ENCODE peak calls at places on chromosomes 2 and 18, in four cellular contexts. G is colonic mucosa, P is lower lobe of right lung, F is cardiac fibroblast. W is an unnamed sample.

GRCh38 chr2:217743980-217744761 is 258.6 kb downstream of the TNS1 start:
- DNase-seq in G (no peak), P (no peak), F (no peak), W (no peak)

GRCh38 chr2:98036349-98037000 is 40.7 kb upstream of the TMEM131 start:
- DNase-seq in G (no peak), P (no peak), F (no peak), W (no peak)

GRCh38 chr18:53657257-53657656 is 567.2 kb downstream of the MBD2 start:
- DNase-seq in G (no peak), P (no peak), F (no peak), W (no peak)

GRCh38 chr2:112482309-112483046 is 522 bp downstream of the TTL start:
- DNase-seq in G (peak), P (peak), F (peak), W (peak)

GRCh38 chr2:197102202-197102601 is 175.7 kb upstream of the PGAP1 start:
- DNase-seq in G (no peak), P (no peak), F (peak), W (peak)

GRCh38 chr2:72676341-72677025 is 149.3 kb downstream of the EXOC6B start:
- DNase-seq in G (no peak), P (no peak), F (peak), W (peak)

GRCh38 chr2:122565364-122565763 is 809.9 kb downstream of the TSN start:
- DNase-seq in G (no peak), P (no peak), F (no peak), W (no peak)

GRCh38 chr18:75123113-75123512 is 85.8 kb downstream of the PTGR3 start:
- DNase-seq in G (no peak), P (no peak), F (no peak), W (no peak)

GRCh38 chr2:101617786-101618185 is 79.7 kb upstream of the MAP4K4 start:
- DNase-seq in G (no peak), P (no peak), F (no peak), W (peak)

GRCh38 chr2:143429932-143430331 is 300.7 kb downstream of the ARHGAP15 start:
- DNase-seq in G (no peak), P (no peak), F (peak), W (peak)

GRCh38 chr2:10159086-10159485 is 36.5 kb downstream of the RRM2 start:
- DNase-seq in G (no peak), P (no peak), F (no peak), W (no peak)

GRCh38 chr2:10160226-10160955 is 37.9 kb downstream of the RRM2 start:
- DNase-seq in G (no peak), P (no peak), F (no peak), W (no peak)

GRCh38 chr2:10159486-10160160 is 37.1 kb downstream of the RRM2 start:
- DNase-seq in G (no peak), P (no peak), F (no peak), W (no peak)

GRCh38 chr2:10158681-10159080 is 36.1 kb downstream of the RRM2 start:
- DNase-seq in G (no peak), P (no peak), F (no peak), W (no peak)

DNA sequence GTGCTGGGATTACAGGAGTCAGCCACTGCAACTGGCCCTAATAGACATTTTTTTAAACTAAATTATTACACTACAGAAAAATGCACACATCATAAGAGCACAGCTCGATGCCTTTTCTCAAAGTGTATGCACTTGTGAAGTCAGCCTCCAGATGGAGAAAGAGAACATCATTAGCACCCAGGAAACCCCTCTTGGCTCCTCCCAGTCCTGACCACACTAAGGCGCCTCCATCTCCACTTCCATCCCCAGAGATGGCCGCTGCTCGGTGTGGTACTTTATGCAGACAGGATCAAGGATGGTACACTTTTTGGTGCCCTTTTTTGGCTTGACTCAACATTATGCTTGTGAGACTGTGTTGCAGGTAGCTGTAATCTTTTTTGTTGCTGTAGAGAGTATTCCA is 34.8 kb downstream of the RRM2 start:
- DNase-seq in G (no peak), P (no peak), F (no peak), W (peak)
- TF ChIP-seq CTCF in G (no peak), P (no peak), F (no peak), W (peak)

GRCh38 chr2:230417436-230417835 is 1.4 kb downstream of the SP100 start:
- DNase-seq in G (no peak), P (no peak), F (no peak), W (no peak)
- H3K4me3 ChIP-seq in G (peak), P (peak), F (peak), W (peak)

GRCh38 chr2:145483854-145484253 is 963.9 kb upstream of the ZEB2 start:
- DNase-seq in G (no peak), P (no peak), F (no peak), W (no peak)

GRCh38 chr2:145481334-145481922 is 961.5 kb upstream of the ZEB2 start:
- DNase-seq in G (no peak), P (no peak), F (no peak), W (no peak)

GRCh38 chr2:145488571-145488970 is 968.7 kb upstream of the ZEB2 start:
- DNase-seq in G (no peak), P (no peak), F (no peak), W (no peak)

DNA sequence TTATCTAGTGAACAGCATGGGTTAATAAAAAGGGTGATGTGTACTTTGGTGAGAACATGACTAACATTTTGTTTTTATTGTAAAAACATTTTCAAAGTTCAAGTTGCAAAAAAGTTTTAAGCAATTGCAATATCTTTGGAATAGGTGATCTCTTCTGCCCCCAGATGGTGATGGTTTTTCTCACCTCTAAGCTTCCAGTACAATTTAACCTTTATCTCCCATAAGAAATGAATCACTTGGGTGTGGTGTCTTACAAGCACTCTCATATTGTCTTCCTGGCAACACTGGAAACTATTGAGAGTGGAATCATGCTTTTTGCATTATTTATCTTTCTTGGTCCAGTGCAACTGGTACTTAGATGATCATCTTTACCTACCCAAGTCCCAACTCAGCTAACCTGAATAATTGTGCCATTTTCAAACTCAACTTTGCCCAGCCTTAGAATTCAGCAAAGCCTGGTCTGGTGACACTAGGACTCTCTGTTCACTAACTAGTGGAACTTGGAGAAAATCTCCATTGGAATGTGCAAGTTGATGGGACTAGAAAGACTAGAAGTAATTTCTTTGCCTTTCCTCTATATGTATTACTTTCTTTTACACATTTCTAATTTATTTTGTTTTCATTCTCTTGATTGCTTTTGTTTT is 964.6 kb upstream of the ZEB2 start:
- DNase-seq in G (no peak), P (no peak), F (peak), W (peak)
- TF ChIP-seq CTCF in G (no peak), P (no peak), F (peak), W (peak)

DNA sequence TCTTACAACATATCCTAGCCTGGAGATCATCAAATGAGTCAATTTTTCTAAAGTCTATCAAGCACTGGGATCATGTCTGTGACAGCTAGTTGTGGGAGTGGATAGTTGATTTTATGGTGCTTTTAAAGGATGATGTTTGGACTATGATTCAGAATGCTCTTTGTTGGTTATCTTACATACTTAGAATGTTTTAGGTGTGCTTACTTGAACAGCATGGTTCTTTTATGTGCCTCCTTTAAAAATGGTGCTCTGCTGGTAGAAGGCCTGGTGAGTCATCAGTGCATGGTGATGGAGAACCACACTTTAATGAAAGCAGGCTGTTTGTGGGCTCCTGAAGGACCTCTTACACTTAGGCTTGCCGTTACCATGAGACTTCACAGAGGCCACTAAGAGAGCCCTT is 682.7 kb upstream of the FANCL start:
- DNase-seq in G (no peak), P (no peak), F (peak), W (peak)
- H3K4me3 ChIP-seq in G (no peak), P (no peak), F (no peak), W (no peak)

DNA sequence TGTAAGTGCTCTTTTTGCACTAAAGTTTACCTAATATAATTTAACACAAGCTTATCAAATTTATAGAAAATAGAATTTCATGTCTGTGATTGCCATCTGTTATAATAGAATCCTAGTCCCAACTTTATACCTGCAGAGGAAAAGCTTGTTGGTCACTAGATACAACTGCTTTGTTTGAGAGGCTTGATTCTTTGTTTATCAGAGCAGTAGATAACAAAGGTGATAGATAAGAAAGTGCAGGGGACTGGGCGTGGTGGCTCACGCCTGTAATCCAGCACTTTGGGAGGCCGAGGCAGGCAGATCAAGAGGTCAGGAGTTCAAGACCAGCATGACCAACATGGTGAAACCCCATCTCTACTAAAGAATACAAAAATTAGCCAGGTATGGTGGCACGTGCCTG is 528.0 kb downstream of the STK39 start:
- DNase-seq in G (no peak), P (no peak), F (no peak), W (no peak)
- TF ChIP-seq CTCF in G (no peak), P (no peak), F (no peak), W (no peak)

W was measured in choroid plexus epithelial cell.